ENCODE peak calls at places on chromosomes 16 and 17, in eight cellular contexts. L is tibial nerve; Q is fibroblast of pulmonary artery; J is foreskin fibroblast; V is CD8-positive, alpha-beta T cell; B is bronchial epithelial cell; H is progenitor cell of endocrine pancreas; I is H9. Z is an unnamed sample.

GRCh38 chr17:9150407-9151090 is 129.2 kb downstream of the NTN1 start:
- DNase-seq in L (peak; percentile 38), Q (peak; percentile 3), J (peak; percentile 29), V (no peak), B (peak; percentile 18), H (no peak), I (no peak), Z (no peak)

GRCh38 chr16:15757630-15758251 is 99.1 kb downstream of the MYH11 start:
- DNase-seq in L (no peak), Q (no peak), J (no peak), V (no peak), B (no peak), H (no peak), I (peak; percentile 60), Z (no peak)

GRCh38 chr16:23060458-23061320 is 88.6 kb downstream of the USP31 start:
- DNase-seq in L (peak; percentile 79), Q (peak; percentile 82), J (peak; percentile 90), V (peak; percentile 66), B (peak; percentile 69), H (peak; percentile 49), I (peak; percentile 61), Z (no peak)

GRCh38 chr16:5064915-5065314 is 841 bp downstream of the C16orf89 start:
- DNase-seq in L (no peak), Q (no peak), J (no peak), V (no peak), B (peak; percentile 10), H (no peak), I (no peak), Z (peak; percentile 27)

GRCh38 chr17:15250459-15250858 is 14.7 kb downstream of the PMP22 start:
- DNase-seq in L (no peak), Q (no peak), J (no peak), V (no peak), B (no peak), H (no peak), I (peak; percentile 2), Z (no peak)

GRCh38 chr16:74748042-74748709 is 26.4 kb downstream of the FA2H start:
- DNase-seq in L (no peak), Q (no peak), J (no peak), V (no peak), B (no peak), H (no peak), I (no peak), Z (no peak)

GRCh38 chr16:70738083-70738977 is 52.5 kb upstream of the MTSS2 start:
- DNase-seq in L (peak; percentile 26), Q (peak; percentile 56), J (peak; percentile 92), V (peak; percentile 58), B (peak; percentile 54), H (no peak), I (peak; percentile 76), Z (no peak)

GRCh38 chr17:73969956-73970355 is 233.5 kb upstream of the RPL38 start:
- DNase-seq in L (peak; percentile 48), Q (no peak), J (no peak), V (no peak), B (no peak), H (no peak), I (no peak), Z (peak; percentile 91)

GRCh38 chr16:87132361-87133014 is 184.7 kb downstream of the C16orf95 start:
- DNase-seq in L (peak; percentile 48), Q (peak; percentile 64), J (peak; percentile 92), V (no peak), B (no peak), H (no peak), I (no peak), Z (no peak)

GRCh38 chr16:12565423-12565822 is 238.3 kb downstream of the CPPED1 start:
- DNase-seq in L (no peak), Q (no peak), J (no peak), V (no peak), B (no peak), H (no peak), I (no peak), Z (no peak)

GRCh38 chr17:72176902-72177660 is 56.3 kb downstream of the SOX9 start:
- DNase-seq in L (no peak), Q (no peak), J (peak; percentile 63), V (no peak), B (no peak), H (no peak), I (no peak), Z (no peak)

GRCh38 chr17:80855968-80856862 is 135.4 kb upstream of the CHMP6 start:
- DNase-seq in L (no peak), Q (peak; percentile 95), J (peak; percentile 99), V (no peak), B (peak; percentile 98), H (no peak), I (no peak), Z (peak; percentile 97)

GRCh38 chr17:46125831-46126230 is 67.4 kb downstream of the KANSL1 start:
- DNase-seq in L (no peak), Q (peak; percentile 42), J (peak; percentile 19), V (no peak), B (peak; percentile 21), H (no peak), I (no peak), Z (no peak)

GRCh38 chr17:5870231-5870953 is 199.8 kb upstream of the WSCD1 start:
- DNase-seq in L (no peak), Q (no peak), J (peak; percentile 8), V (no peak), B (peak; percentile 29), H (no peak), I (peak; percentile 22), Z (no peak)

GRCh38 chr17:55285340-55286301 is 20.9 kb downstream of the HLF start:
- DNase-seq in L (peak; percentile 95), Q (peak; percentile 76), J (peak; percentile 92), V (no peak), B (peak; percentile 47), H (no peak), I (no peak), Z (no peak)

DNA sequence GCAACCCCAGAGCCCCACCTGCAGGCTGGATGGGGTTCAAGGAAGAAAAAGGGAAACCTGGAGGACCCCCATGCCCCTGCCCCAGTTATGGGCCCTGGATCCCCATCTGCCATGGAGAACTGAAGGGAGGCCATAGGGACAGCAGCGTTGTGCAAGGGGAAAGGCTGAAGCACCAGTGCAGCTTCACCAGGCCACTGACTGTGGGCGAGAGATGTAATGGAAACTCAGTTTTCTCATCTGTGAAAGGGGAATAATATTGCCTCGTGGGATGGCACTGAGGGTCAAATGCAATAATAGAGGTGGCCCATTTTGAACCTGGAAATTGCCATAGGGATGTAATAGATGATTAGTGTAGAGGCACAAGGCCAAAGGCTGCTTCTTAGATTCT is 9.9 kb upstream of the TSPOAP1 start:
- DNase-seq in L (no peak), Q (no peak), J (no peak), V (no peak), B (no peak), H (no peak), I (no peak), Z (no peak)
- TF ChIP-seq CTCF in L (no peak), Q (no peak), J (no peak), V (no peak), B (no peak), H (no peak), I (peak; percentile 32), Z (no peak)

GRCh38 chr16:84048306-84048705 is 5.7 kb upstream of the SLC38A8 start:
- DNase-seq in L (no peak), Q (no peak), J (peak; percentile 10), V (no peak), B (no peak), H (peak; percentile 32), I (peak; percentile 67), Z (no peak)
- TF ChIP-seq CTCF in L (no peak), Q (no peak), J (no peak), V (no peak), B (peak; percentile 41), H (peak; percentile 56), I (peak; percentile 68), Z (no peak)

GRCh38 chr17:70624208-70624607 is 454.9 kb downstream of the KCNJ2 start:
- DNase-seq in L (no peak), Q (no peak), J (no peak), V (no peak), B (no peak), H (no peak), I (no peak), Z (no peak)

GRCh38 chr17:70621593-70621992 is 452.3 kb downstream of the KCNJ2 start:
- DNase-seq in L (no peak), Q (peak; percentile 16), J (peak; percentile 30), V (no peak), B (no peak), H (no peak), I (no peak), Z (no peak)

DNA sequence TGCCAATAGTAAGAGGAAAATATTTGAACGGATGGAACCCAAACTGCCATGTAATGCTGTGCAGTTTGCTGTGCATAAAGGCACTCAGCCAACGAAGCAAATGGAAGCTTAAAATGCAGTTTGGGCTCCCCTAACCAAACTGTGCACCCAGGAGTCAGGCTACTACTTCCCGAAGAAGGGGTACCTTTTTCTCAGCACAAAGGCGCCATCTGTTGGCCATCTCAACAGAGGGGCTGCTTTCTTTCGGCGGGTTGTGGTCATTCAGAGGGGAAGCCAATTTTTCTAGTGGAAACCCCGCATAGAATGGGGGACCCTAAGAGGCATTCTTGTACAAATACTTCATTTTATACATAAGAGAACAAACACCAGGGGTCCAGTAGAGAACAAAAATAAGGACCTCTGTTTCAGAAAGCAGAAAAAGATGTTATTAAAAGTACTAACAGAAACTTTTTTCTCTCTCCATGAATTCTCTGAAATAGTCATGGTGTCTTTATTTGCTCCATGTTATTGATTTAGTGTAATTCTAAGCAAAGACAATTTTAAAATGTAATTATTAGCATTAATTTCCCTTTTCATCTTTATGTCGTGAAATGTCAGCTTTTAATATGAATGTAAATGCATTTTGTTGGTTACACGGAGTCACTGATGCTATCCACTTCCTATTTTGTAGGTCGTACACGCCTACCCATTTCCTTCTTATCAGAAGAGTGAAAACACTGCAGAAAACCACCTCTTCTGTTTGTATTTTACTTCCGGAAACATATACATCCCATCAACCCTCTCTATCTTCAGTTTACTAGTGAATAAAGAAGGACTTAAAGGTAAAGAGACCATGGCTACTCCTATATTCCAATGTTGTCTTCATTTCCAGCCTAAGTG is 453.3 kb downstream of the KCNJ2 start:
- DNase-seq in L (no peak), Q (peak; percentile 24), J (peak; percentile 69), V (no peak), B (peak; percentile 21), H (peak; percentile 33), I (peak; percentile 76), Z (no peak)
- TF ChIP-seq CTCF in L (peak; percentile 17), Q (peak; percentile 48), J (peak; percentile 45), V (no peak), B (peak; percentile 53), H (peak; percentile 68), I (peak; percentile 82), Z (no peak)

DNA sequence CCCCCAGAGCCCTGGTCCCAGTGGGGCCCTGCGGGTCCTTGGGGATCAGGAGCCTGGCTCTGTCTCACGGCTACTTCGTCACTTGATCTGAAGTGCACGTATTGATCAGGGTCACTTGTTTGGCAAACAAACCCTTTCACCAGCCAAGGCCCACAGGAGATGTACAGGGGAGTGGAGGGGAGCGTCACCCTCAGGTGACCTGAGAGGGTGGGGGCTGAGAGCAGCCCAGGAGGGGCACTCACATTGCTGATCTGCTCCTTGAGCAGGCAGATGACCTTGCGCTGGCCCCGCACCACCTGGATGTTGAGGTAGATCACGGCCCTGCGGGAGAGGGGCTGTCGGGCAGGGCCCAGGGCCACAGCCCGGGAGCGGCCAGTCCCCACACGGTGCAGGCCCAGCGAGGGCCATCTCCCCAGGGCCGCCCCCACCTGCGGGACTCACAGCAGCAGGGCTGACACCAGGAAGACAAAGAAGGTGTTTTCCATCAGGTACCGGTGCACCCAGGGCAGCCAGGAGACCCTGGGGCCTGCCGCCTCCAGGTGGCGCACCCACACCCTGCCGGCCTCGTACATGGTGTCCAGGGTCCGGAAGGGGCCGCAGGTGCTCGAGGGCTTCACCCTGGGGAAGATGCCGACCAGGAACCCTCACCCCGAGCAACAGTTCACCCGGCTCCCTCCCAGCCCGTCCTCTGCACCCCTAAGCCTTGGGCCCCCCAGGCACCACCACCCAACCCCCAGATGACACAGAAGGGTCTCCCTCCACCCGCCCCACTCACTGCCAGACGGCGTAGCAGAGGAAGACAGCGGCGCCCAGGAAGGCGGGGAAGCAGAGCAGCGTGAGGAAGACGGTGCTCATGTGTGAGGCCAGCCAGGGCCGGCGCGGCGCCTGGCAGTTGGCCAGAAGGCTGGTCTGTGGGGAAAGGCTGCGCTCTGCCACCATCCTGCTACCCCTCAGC is 11.3 kb downstream of the TMC6 start:
- DNase-seq in L (no peak), Q (no peak), J (peak; percentile 33), V (peak; percentile 66), B (no peak), H (peak; percentile 64), I (peak; percentile 85), Z (peak; percentile 44)
- TF ChIP-seq CTCF in L (peak; percentile 11), Q (no peak), J (peak; percentile 10), V (no peak), B (peak; percentile 73), H (peak; percentile 78), I (peak; percentile 77), Z (peak; percentile 15)